ENCODE peak calls at places on chromosomes 6 and 20, in six cellular contexts. S is H1, F is IMR-90, L is mesenchymal stem cell, T is H9, O is trophoblast cell. D is an unnamed sample.

GRCh38 chr6:88165087-88165876 is 865 bp downstream of the CNR1 start:
- DNase-seq in L (no peak), S (no peak), O (no peak), F (no peak), T (no peak), D (no peak)

GRCh38 chr6:157323924-157324276 is 581 bp upstream of the TMEM242 start:
- DNase-seq in T (peak), F (peak), S (peak), O (peak), L (peak), D (peak)

GRCh38 chr6:108546079-108547049 is 14.4 kb upstream of the FOXO3 start:
- DNase-seq in F (no peak), T (no peak), S (no peak), O (no peak), L (no peak), D (no peak)

GRCh38 chr6:24861934-24862333 is 63.2 kb upstream of the ARMH2 start:
- DNase-seq in S (no peak), T (no peak), F (no peak), O (no peak), L (no peak), D (no peak)

GRCh38 chr6:90266845-90267621 is 29.6 kb downstream of the BACH2 start:
- DNase-seq in F (no peak), S (no peak), O (no peak), L (no peak), T (no peak), D (no peak)

GRCh38 chr6:166579234-166579575 is 7.3 kb downstream of the RAMACL start:
- DNase-seq in L (no peak), O (no peak), S (no peak), F (no peak), T (peak), D (no peak)

GRCh38 chr6:120272038-120272437 is 922.5 kb upstream of the MAN1A1 start:
- DNase-seq in F (no peak), O (no peak), L (no peak), S (no peak), T (no peak), D (no peak)

GRCh38 chr6:37919417-37920157 is 100.1 kb downstream of the ZFAND3 start:
- DNase-seq in F (peak), L (peak), S (no peak), T (no peak), O (no peak), D (no peak)

GRCh38 chr20:1324598-1325172 is 4.3 kb downstream of the SDCBP2 start:
- DNase-seq in L (peak), T (no peak), O (peak), F (peak), S (peak), D (no peak)

GRCh38 chr6:142631517-142632385 is 313.2 kb downstream of the HIVEP2 start:
- DNase-seq in T (no peak), L (no peak), S (no peak), O (no peak), F (no peak), D (no peak)

GRCh38 chr20:23257106-23257761 is 93.4 kb upstream of the NXT1 start:
- DNase-seq in L (peak), O (no peak), F (peak), T (no peak), S (peak), D (no peak)

GRCh38 chr20:58693226-58694006 is 816 bp downstream of the NPEPL1 start:
- DNase-seq in L (peak), S (peak), F (no peak), T (peak), O (no peak), D (peak)

GRCh38 chr20:38840894-38841470 is 35.5 kb downstream of the PPP1R16B start:
- DNase-seq in T (no peak), S (no peak), F (no peak), O (no peak), L (no peak), D (no peak)

GRCh38 chr6:79038061-79038460 is 40.0 kb downstream of the PHIP start:
- DNase-seq in L (no peak), F (peak), O (no peak), T (no peak), S (no peak), D (no peak)

GRCh38 chr20:38034961-38035360 is 1.4 kb downstream of the RPRD1B start:
- DNase-seq in T (no peak), F (no peak), S (no peak), L (no peak), O (no peak), D (no peak)

GRCh38 chr6:149840345-149841075 is 23.6 kb downstream of the LRP11 start:
- DNase-seq in F (peak), L (peak), S (peak), O (peak), T (peak), D (no peak)

GRCh38 chr6:56683882-56684281 is 41.2 kb upstream of the DST start:
- DNase-seq in L (peak), S (no peak), F (peak), O (no peak), T (no peak), D (no peak)

GRCh38 chr6:1029196-1029595 is 282.7 kb upstream of the FOXQ1 start:
- DNase-seq in S (no peak), T (no peak), F (no peak), L (no peak), O (no peak), D (no peak)

GRCh38 chr6:56661298-56661697 is 18.6 kb upstream of the DST start:
- DNase-seq in S (no peak), O (no peak), L (no peak), F (no peak), T (no peak), D (no peak)

GRCh38 chr6:161316531-161316930 is 42.7 kb upstream of the AGPAT4 start:
- DNase-seq in F (no peak), L (no peak), S (no peak), O (no peak), T (no peak), D (no peak)

GRCh38 chr6:2739335-2739734 is 11.4 kb downstream of the MYLK4 start:
- DNase-seq in S (no peak), L (peak), O (no peak), T (no peak), F (peak), D (no peak)

GRCh38 chr6:27866370-27867050 is 45.7 kb downstream of the OR2B2 start:
- DNase-seq in S (peak), O (no peak), L (peak), F (peak), T (peak), D (peak)

GRCh38 chr20:45338121-45339030 is 9.8 kb downstream of the SDC4 start:
- DNase-seq in S (no peak), O (no peak), L (peak), F (no peak), T (no peak), D (no peak)

GRCh38 chr6:120951258-120951657 is 383.0 kb downstream of the TBC1D32 start:
- DNase-seq in F (no peak), S (no peak), O (no peak), L (no peak), T (no peak), D (no peak)

GRCh38 chr20:2485080-2485479 is 14.5 kb upstream of the SNRPB start:
- DNase-seq in L (no peak), T (no peak), S (no peak), F (no peak), O (no peak), D (no peak)

GRCh38 chr20:23096986-23097520 is 10.9 kb upstream of the CD93 start:
- DNase-seq in L (no peak), S (no peak), F (no peak), O (peak), T (no peak), D (no peak)

GRCh38 chr20:2822073-2822472 is 5.9 kb downstream of the TMEM239 start:
- DNase-seq in F (peak), L (no peak), O (no peak), T (no peak), S (peak), D (no peak)

GRCh38 chr6:36269834-36270705 is at the start of gene PNPLA1:
- DNase-seq in F (no peak), T (peak), O (no peak), L (no peak), S (peak), D (no peak)

GRCh38 chr20:52047811-52048302 is 143.7 kb downstream of the ZFP64 start:
- DNase-seq in F (peak), O (no peak), L (peak), T (peak), S (peak), D (no peak)

GRCh38 chr6:63493557-63493956 is 78.7 kb upstream of the LOC128125822 start:
- DNase-seq in F (no peak), S (no peak), T (no peak), L (no peak), O (no peak), D (no peak)

GRCh38 chr6:4801491-4802118 is 25.4 kb downstream of the CDYL start:
- DNase-seq in T (no peak), S (no peak), L (no peak), F (no peak), O (no peak), D (no peak)

GRCh38 chr6:7073810-7074525 is 33.8 kb upstream of the RREB1 start:
- DNase-seq in S (no peak), F (no peak), L (no peak), O (peak), T (no peak), D (no peak)
- H2BK120ac ChIP-seq in S (no peak), F (no peak), L (no peak), O (no peak), T (no peak), D (no peak)

DNA sequence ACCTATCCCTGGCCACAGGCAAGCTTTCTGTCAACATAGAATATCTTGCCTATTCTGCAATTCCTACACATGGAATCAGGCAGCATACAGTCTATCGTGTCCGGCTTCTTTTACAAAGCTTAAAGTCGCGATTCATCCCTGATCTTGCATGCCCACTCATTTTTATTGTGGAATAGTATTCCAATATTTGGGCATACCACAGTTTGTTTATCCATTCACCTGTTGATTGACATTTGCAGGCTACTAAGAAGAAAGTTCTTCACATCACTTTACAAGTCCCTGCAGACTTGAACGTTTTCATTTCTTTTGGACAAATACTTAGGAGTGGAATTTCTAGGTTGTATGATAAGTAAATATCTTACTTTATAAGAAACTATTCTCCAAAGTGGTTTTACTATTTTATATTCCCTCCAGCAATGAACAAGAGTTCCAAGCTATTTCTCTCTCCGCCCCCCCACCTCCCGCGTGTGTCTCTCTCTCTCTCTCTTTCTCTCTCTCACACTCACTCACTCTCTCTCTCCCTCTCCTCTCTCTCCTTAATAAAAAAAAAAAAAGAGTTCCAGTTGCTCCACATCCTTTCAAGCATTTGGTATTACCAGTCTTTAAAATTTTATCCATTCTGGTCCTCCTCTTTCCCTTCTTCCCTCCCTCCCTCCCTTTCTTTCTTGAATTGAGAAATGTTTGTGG is 1.1 kb upstream of the PLCB1 start:
- DNase-seq in O (no peak), L (no peak), T (no peak), S (no peak), F (no peak), D (no peak)
- H3K14ac ChIP-seq in O (no peak), L (no peak), T (no peak), S (no peak), F (no peak), D (no peak)

DNA sequence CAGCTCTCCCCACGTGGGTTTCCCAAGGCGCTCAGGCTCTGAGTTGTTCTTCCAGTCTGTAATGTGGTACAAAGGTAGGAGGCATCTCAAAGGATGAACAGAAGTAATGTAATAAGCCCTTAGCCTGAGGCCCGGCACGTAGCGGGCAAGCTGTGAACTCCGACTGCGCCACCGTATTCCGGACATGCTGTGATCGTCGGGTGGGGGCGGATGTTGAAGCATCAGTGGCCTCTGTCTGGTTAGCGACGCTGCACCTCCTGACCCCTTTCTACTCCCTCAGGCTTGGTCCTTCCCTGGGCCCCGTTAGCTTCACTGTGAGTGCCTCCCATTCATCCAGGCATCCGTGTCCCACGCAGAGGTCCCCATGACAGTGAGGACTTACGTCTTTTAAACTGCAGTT is 151.7 kb downstream of the ERMARD start:
- DNase-seq in F (no peak), T (no peak), L (no peak), O (peak), S (no peak), D (no peak)
- H2BK120ac ChIP-seq in F (no peak), T (no peak), L (no peak), O (no peak), S (no peak), D (no peak)

GRCh38 chr6:6002005-6002808 is 4.5 kb downstream of the NRN1 start:
- DNase-seq in T (peak), L (no peak), F (no peak), O (no peak), S (peak), D (no peak)

GRCh38 chr6:6002809-6003333 is 3.9 kb downstream of the NRN1 start:
- DNase-seq in F (no peak), L (no peak), T (no peak), O (no peak), S (no peak), D (no peak)

GRCh38 chr6:6004147-6004995 is 2.4 kb downstream of the NRN1 start:
- DNase-seq in S (peak), L (no peak), O (peak), T (peak), F (no peak), D (no peak)

GRCh38 chr6:6001443-6001842 is 5.3 kb downstream of the NRN1 start:
- DNase-seq in S (no peak), F (no peak), O (no peak), L (no peak), T (no peak), D (no peak)

DNA sequence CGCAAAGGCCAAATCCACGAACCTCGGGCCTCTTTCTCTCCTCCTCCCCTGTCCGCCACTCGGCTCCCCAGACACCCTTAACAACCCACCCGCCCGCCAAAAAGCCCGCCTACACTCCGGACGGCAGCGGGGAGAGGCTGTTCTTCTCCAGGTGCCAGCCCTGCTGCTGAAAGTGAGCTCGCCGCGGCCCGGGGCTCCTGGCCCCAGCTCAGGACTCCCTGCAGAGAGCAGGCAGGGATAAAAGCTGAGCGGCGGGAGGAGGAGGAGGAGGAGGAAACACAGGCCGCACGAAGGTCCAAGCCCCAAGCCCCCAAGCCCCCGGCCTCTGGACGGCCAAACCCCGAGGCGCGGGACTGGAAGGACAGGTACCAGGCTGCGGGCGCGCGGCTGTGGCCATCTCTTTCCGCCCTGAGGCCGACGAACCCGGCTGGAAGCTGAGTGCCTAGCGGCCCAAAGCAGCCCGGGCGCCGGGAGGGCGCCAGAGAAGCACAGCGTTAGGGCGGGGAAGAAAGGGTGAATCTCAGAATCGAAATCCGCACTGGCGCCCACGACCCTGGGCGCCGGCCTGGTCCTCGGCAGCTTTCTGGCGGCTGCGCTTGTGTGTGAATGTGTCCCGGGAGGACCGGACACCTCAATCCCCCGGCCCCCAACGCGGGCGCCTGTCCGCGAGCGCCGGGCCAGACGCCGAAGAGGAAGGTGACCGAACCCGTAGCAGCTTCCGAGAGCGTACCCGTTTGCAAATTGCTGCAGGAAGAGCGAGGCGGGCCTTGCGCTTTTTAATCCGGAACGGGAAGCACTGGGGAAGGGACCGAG is 3.2 kb downstream of the NRN1 start:
- DNase-seq in S (peak), O (peak), F (no peak), T (peak), L (no peak), D (no peak)
- H3K14ac ChIP-seq in S (no peak), O (no peak), F (no peak), T (no peak), L (no peak), D (no peak)

GRCh38 chr6:10543488-10543887 is 22.3 kb downstream of the GCNT2 start:
- DNase-seq in T (no peak), F (no peak), S (no peak), O (no peak), L (no peak), D (no peak)

GRCh38 chr6:10537726-10538125 is 16.6 kb downstream of the GCNT2 start:
- DNase-seq in L (no peak), S (no peak), T (no peak), O (no peak), F (no peak), D (no peak)

GRCh38 chr6:10541591-10541990 is 20.4 kb downstream of the GCNT2 start:
- DNase-seq in S (no peak), L (no peak), F (no peak), O (no peak), T (no peak), D (no peak)

GRCh38 chr6:10542135-10542689 is 21.1 kb downstream of the GCNT2 start:
- DNase-seq in S (no peak), T (no peak), O (no peak), L (no peak), F (no peak), D (no peak)

GRCh38 chr6:10540073-10540746 is 19.1 kb downstream of the GCNT2 start:
- DNase-seq in S (no peak), O (no peak), F (no peak), L (no peak), T (no peak), D (no peak)
- H2BK120ac ChIP-seq in S (no peak), O (no peak), F (no peak), L (no peak), T (no peak), D (no peak)

GRCh38 chr6:70413829-70414494 is 654 bp downstream of the FAM135A start:
- DNase-seq in F (no peak), T (no peak), O (peak), S (no peak), L (peak), D (peak)

GRCh38 chr6:70415660-70416059 is 2.4 kb downstream of the FAM135A start:
- DNase-seq in S (no peak), F (no peak), O (no peak), T (no peak), L (peak), D (no peak)

GRCh38 chr6:70415247-70415646 is 1.9 kb downstream of the FAM135A start:
- DNase-seq in F (no peak), T (no peak), L (peak), S (no peak), O (no peak), D (no peak)

GRCh38 chr6:70413114-70413828 is at the start of gene FAM135A:
- DNase-seq in O (peak), T (peak), S (peak), L (peak), F (peak), D (peak)

GRCh38 chr6:70414813-70415212 is 1.5 kb downstream of the FAM135A start:
- DNase-seq in T (no peak), L (no peak), F (no peak), S (no peak), O (no peak), D (no peak)
- H3K14ac ChIP-seq in T (no peak), L (no peak), F (no peak), S (no peak), O (no peak), D (no peak)